ENCODE peak calls at places on chromosomes 2 and 18, in seven cellular contexts. X, U, L, P, D, Z and F are unnamed samples. For H3K4me1, the result is how much of the 10 kb centered on the place peaks cover.

GRCh38 chr2:207813221-207813916 is 43.7 kb upstream of the FZD5 start:
- DNase-seq in X (no peak), U (no peak), L (no peak), P (no peak), D (no peak), Z (peak), F (no peak)

GRCh38 chr2:30862054-30862651 is 54.9 kb upstream of the CAPN13 start:
- DNase-seq in X (peak), U (peak), L (peak), P (no peak), D (peak), Z (peak), F (peak)

GRCh38 chr2:222545821-222546540 is 109.9 kb downstream of the FARSB start:
- DNase-seq in X (no peak), U (no peak), L (no peak), P (peak), D (no peak), Z (no peak), F (no peak)

GRCh38 chr2:44553456-44553855 is 191.7 kb downstream of the CAMKMT start:
- DNase-seq in X (no peak), U (peak), L (no peak), P (no peak), D (no peak), Z (no peak), F (peak)

GRCh38 chr2:69380072-69380917 is 6.7 kb downstream of the GFPT1 start:
- DNase-seq in X (no peak), U (peak), L (no peak), P (no peak), D (no peak), Z (no peak), F (no peak)

GRCh38 chr2:235217814-235218213 is 266.0 kb downstream of the SH3BP4 start:
- DNase-seq in X (no peak), U (peak), L (no peak), P (no peak), D (no peak), Z (no peak), F (no peak)

GRCh38 chr2:60530228-60530627 is 23.2 kb downstream of the BCL11A start:
- DNase-seq in X (no peak), U (no peak), L (no peak), P (no peak), D (peak), Z (no peak), F (no peak)

GRCh38 chr2:767440-767839 is 90.2 kb upstream of the TMEM18 start:
- DNase-seq in X (no peak), U (no peak), L (no peak), P (no peak), D (no peak), Z (no peak), F (no peak)

GRCh38 chr2:100228415-100228814 is 86.0 kb upstream of the AFF3 start:
- DNase-seq in X (no peak), U (no peak), L (no peak), P (no peak), D (no peak), Z (no peak), F (no peak)

GRCh38 chr2:98702127-98702802 is 28.7 kb downstream of the MGAT4A start:
- DNase-seq in X (peak), U (no peak), L (peak), P (no peak), D (peak), Z (no peak), F (no peak)

GRCh38 chr18:79399275-79400081 is 3.7 kb downstream of the NFATC1 start:
- DNase-seq in X (peak), U (peak), L (peak), P (no peak), D (no peak), Z (no peak), F (no peak)

GRCh38 chr2:179541586-179541985 is 277.0 kb upstream of the SESTD1 start:
- DNase-seq in X (no peak), U (no peak), L (no peak), P (no peak), D (no peak), Z (no peak), F (no peak)

GRCh38 chr2:26464390-26465265 is 13.3 kb downstream of the OTOF start:
- DNase-seq in X (no peak), U (no peak), L (no peak), P (no peak), D (no peak), Z (no peak), F (no peak)

GRCh38 chr2:175600024-175600831 is 401.8 kb downstream of the LNPK start:
- DNase-seq in X (peak), U (peak), L (no peak), P (no peak), D (no peak), Z (peak), F (peak)

GRCh38 chr2:69915050-69915945 is at the start of gene MXD1:
- DNase-seq in X (peak), U (peak), L (peak), P (no peak), D (peak), Z (peak), F (peak)

GRCh38 chr2:195902857-195903256 is 165.8 kb downstream of the DNAH7 start:
- DNase-seq in X (no peak), U (no peak), L (no peak), P (no peak), D (no peak), Z (no peak), F (no peak)

GRCh38 chr2:70085711-70086277 is 1.5 kb upstream of the PCBP1 start:
- DNase-seq in X (no peak), U (peak), L (no peak), P (no peak), D (no peak), Z (no peak), F (peak)

GRCh38 chr2:41377837-41378236 is 670.0 kb upstream of the PKDCC start:
- DNase-seq in X (no peak), U (no peak), L (no peak), P (no peak), D (no peak), Z (no peak), F (no peak)

GRCh38 chr2:20514596-20515269 is 67.9 kb downstream of the RHOB start:
- DNase-seq in X (no peak), U (peak), L (no peak), P (peak), D (no peak), Z (no peak), F (peak)

GRCh38 chr2:29080886-29081743 is 6.8 kb upstream of the PCARE start:
- DNase-seq in X (no peak), U (peak), L (no peak), P (no peak), D (no peak), Z (no peak), F (no peak)

GRCh38 chr2:23563673-23564617 is 179.0 kb downstream of the KLHL29 start:
- DNase-seq in X (no peak), U (peak), L (peak), P (no peak), D (peak), Z (peak), F (peak)

GRCh38 chr2:160073284-160073888 is 11.0 kb upstream of the PLA2R1 start:
- DNase-seq in X (no peak), U (no peak), L (no peak), P (no peak), D (no peak), Z (no peak), F (no peak)

GRCh38 chr2:195594916-195595694 is 61.9 kb upstream of the SLC39A10 start:
- DNase-seq in X (no peak), U (no peak), L (no peak), P (no peak), D (no peak), Z (no peak), F (no peak)

GRCh38 chr2:30367232-30368070 is 79.6 kb upstream of the LCLAT1 start:
- DNase-seq in X (no peak), U (peak), L (no peak), P (no peak), D (no peak), Z (no peak), F (no peak)

GRCh38 chr2:12399244-12399643 is 317.5 kb upstream of the TRIB2 start:
- DNase-seq in X (peak), U (no peak), L (no peak), P (no peak), D (no peak), Z (no peak), F (peak)

GRCh38 chr2:207362716-207363115 is 167.0 kb upstream of the CREB1 start:
- DNase-seq in X (no peak), U (peak), L (no peak), P (no peak), D (no peak), Z (no peak), F (no peak)

GRCh38 chr2:30661173-30662107 is 145.8 kb downstream of the CAPN13 start:
- DNase-seq in X (no peak), U (no peak), L (no peak), P (no peak), D (no peak), Z (no peak), F (no peak)

GRCh38 chr2:152335851-152336102 is 803 bp downstream of the FMNL2 start:
- DNase-seq in X (no peak), U (no peak), L (no peak), P (peak), D (peak), Z (no peak), F (no peak)

GRCh38 chr2:109275120-109276040 is 146.4 kb downstream of the SH3RF3 start:
- DNase-seq in X (no peak), U (no peak), L (no peak), P (no peak), D (no peak), Z (no peak), F (peak)

GRCh38 chr2:223971-224760 is 39.7 kb downstream of the SH3YL1 start:
- DNase-seq in X (no peak), U (no peak), L (no peak), P (no peak), D (no peak), Z (no peak), F (no peak)

GRCh38 chr18:21265971-21266673 is 24.1 kb downstream of the GREB1L start:
- DNase-seq in X (no peak), U (no peak), L (no peak), P (no peak), D (no peak), Z (peak), F (no peak)

GRCh38 chr2:197125000-197125399 is 185.6 kb downstream of the ANKRD44 start:
- DNase-seq in X (no peak), U (peak), L (no peak), P (no peak), D (no peak), Z (no peak), F (no peak)

GRCh38 chr18:75376004-75376403 is 51.5 kb downstream of the SMIM21 start:
- DNase-seq in X (no peak), U (no peak), L (no peak), P (no peak), D (no peak), Z (no peak), F (no peak)

GRCh38 chr2:205848601-205849000 is 166.3 kb downstream of the NRP2 start:
- DNase-seq in X (no peak), U (peak), L (no peak), P (no peak), D (no peak), Z (no peak), F (peak)

GRCh38 chr2:29000481-29000880 is 19.4 kb downstream of the TOGARAM2 start:
- DNase-seq in X (no peak), U (no peak), L (peak), P (no peak), D (peak), Z (no peak), F (no peak)

GRCh38 chr2:10481666-10482157 is 33.6 kb upstream of the ODC1 start:
- DNase-seq in X (no peak), U (no peak), L (no peak), P (no peak), D (no peak), Z (no peak), F (no peak)

GRCh38 chr2:102417946-102418345 is 5.0 kb upstream of the IL18RAP start:
- DNase-seq in X (no peak), U (no peak), L (no peak), P (no peak), D (no peak), Z (no peak), F (no peak)

GRCh38 chr2:102422910-102423309 is at the start of gene IL18RAP:
- DNase-seq in X (no peak), U (no peak), L (no peak), P (no peak), D (no peak), Z (no peak), F (no peak)

GRCh38 chr2:102421890-102422759 is 835 bp upstream of the IL18RAP start:
- DNase-seq in X (no peak), U (no peak), L (no peak), P (no peak), D (no peak), Z (no peak), F (no peak)

GRCh38 chr2:102420290-102420689 is 2.7 kb upstream of the IL18RAP start:
- DNase-seq in X (no peak), U (no peak), L (no peak), P (no peak), D (no peak), Z (no peak), F (no peak)

GRCh38 chr2:102418421-102418961 is 4.5 kb upstream of the IL18RAP start:
- DNase-seq in X (no peak), U (peak), L (no peak), P (no peak), D (no peak), Z (no peak), F (no peak)
- H3K27ac ChIP-seq in X (no peak), U (no peak), L (no peak), P (no peak), D (no peak), Z (no peak), F (no peak)

GRCh38 chr2:217829420-217829819 is 173.4 kb downstream of the TNS1 start:
- DNase-seq in X (no peak), U (no peak), L (no peak), P (no peak), D (no peak), Z (no peak), F (no peak)
- H3K4me1 ChIP-seq in X (under half), U (under half), L (half or more), P (under half), D (under half), Z (under half), F (under half)

GRCh38 chr2:241112592-241112991 is 10.5 kb upstream of the MTERF4 start:
- DNase-seq in X (no peak), U (no peak), L (no peak), P (no peak), D (no peak), Z (no peak), F (no peak)
- H3K4me3 ChIP-seq in X (no peak), U (no peak), L (no peak), P (no peak), D (no peak), Z (no peak), F (no peak)

DNA sequence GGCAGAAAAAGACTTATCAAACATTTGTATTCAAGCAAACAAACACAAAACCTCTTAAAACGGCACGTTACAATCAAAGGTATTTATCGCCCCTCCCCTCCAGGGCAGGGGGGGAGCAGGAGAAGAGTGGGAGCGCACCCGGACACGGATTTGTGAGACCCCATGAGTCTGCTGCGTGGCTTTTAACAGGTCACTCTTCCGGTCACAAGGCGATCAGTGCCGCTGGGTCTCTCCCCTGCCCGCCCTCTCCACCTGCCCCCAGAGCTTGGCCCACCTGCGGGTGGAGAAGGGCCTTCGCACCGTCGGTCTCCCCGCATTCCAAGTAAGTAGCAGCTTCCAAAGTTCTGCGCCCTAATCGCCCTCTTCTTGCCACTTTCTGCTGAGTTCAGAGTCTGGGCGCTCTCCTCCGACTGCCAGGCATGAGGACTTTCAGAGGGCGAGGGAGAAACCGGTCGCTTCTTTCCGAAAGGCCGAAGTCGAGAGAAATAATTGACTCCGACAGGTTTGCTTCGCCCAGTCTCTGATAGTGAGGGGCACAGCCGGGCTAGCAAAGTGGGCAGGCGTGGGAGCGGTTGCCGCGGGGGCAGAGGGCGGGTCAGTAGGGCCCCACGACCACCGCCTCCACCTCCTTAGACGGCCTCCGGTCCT is 797 bp downstream of the RPRM start:
- DNase-seq in X (peak), U (peak), L (no peak), P (peak), D (no peak), Z (peak), F (no peak)
- H3K27ac ChIP-seq in X (no peak), U (no peak), L (no peak), P (peak), D (no peak), Z (no peak), F (no peak)

DNA sequence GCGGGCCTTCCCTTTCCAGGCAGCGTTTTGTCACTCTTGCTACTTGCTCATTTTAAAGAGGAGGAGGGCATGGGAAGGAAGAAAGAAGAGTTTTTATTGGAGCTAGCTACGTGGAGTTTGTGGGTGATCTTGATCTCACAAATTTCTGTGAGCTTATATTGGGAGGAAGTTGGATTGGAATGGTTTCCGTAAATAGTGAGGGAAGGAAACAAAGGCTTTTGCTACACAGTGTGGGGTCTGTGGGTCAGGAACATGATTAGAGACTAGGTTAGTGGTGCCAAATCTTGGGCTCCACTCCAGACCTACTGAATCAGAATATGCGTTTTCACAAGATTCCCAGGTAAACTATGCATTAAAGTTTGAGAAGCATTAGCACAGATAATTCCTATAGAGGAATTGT is 8.1 kb downstream of the RALB start:
- DNase-seq in X (no peak), U (no peak), L (no peak), P (no peak), D (no peak), Z (no peak), F (no peak)
- H3K4me1 ChIP-seq in X (under half), U (under half), L (half or more), P (under half), D (under half), Z (under half), F (under half)

GRCh38 chr2:165803123-165803760 is 9.2 kb upstream of the GALNT3 start:
- DNase-seq in X (no peak), U (peak), L (no peak), P (no peak), D (peak), Z (no peak), F (peak)

GRCh38 chr2:165801176-165801575 is 7.1 kb upstream of the GALNT3 start:
- DNase-seq in X (no peak), U (no peak), L (no peak), P (no peak), D (no peak), Z (no peak), F (no peak)

GRCh38 chr2:165810418-165810817 is 16.4 kb upstream of the GALNT3 start:
- DNase-seq in X (no peak), U (no peak), L (no peak), P (no peak), D (no peak), Z (no peak), F (no peak)

DNA sequence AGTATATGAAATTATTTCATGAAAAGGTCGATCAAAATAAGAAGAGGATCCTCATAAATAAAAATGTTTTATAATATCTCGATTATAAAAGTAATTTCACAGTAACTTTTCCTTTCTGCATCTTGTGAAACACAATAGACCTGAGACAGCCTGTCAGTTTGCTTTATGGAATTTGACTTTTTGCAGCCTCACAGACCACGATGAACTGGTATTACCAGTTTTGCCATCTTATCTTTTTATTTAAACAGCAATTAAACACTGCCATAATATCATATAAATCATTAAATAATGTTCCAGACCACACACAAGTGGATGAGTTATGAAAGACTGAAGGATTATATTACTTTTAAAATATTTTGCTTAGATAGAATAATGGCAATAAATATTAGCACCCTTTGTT is 10.7 kb upstream of the GALNT3 start:
- DNase-seq in X (no peak), U (no peak), L (no peak), P (no peak), D (no peak), Z (no peak), F (no peak)
- H3K4me3 ChIP-seq in X (no peak), U (no peak), L (no peak), P (no peak), D (no peak), Z (no peak), F (no peak)

GRCh38 chr2:55156326-55156725 is 75.8 kb downstream of the CLHC1 start:
- DNase-seq in X (no peak), U (peak), L (no peak), P (peak), D (no peak), Z (no peak), F (no peak)
- H3K27ac ChIP-seq in X (peak), U (peak), L (peak), P (peak), D (no peak), Z (no peak), F (peak)

DNA sequence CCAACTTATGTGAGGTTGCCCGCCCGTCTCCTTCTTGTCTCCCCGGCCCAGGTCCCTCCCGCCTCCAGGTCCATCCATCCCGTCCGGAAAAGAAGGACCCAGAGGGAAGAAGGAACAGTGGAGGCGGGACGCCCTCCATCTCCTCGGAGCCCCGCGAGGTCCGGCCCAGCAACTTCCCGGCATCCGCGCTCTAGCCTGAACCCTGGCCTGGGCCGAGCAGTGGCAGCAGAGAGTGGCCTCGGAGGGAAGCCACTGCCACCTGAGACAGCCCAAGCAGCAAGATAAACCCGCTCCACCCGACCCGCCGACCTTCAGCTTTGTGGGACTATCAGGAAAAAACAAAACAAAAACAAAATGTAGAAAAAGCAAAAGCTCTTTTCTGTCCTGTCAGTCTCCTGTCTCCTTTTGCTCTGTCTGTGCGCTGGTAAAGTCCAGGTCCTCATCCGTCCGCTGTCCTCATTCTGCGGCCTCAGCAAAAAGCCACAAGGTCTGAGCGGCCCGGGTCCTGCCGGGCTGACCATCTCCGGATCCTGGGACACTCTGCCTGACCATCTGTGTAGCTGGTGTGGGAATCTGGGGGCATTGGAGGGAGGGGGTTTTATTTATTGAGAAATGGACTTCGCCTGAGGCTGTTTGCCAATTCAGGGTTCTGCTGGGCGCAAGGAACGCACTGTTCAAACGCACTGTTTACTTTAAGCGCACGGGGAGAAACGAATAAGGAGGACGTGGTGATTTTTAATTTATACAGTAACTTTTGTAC is 3.1 kb downstream of the DLX1 start:
- DNase-seq in X (no peak), U (no peak), L (no peak), P (no peak), D (peak), Z (peak), F (no peak)
- H3K4me1 ChIP-seq in X (under half), U (under half), L (under half), P (under half), D (under half), Z (under half), F (under half)